ENCODE peak calls at places on chromosome 12, in nine cellular contexts. Q is GM04503; B is amygdala; Z is SW480; C is AG08395; W is neural crest cell; O is stimulated activated CD4-positive, alpha-beta T cell treated with anti-CD3 and anti-CD28 coated beads, Interleukin-12 subunit alpha, Interleukin-12 subunit beta, amount 100 ng/mL, for 48 hours; E is T-helper 2 cell; J is gastrocnemius medialis. Y is an unnamed sample.

GRCh38 chr12:6614513-6615177 is 7.5 kb upstream of the CHD4 start:
- DNase-seq in Z (peak), E (no peak), O (no peak), J (no peak), W (no peak), B (no peak), Q (no peak), C (no peak), Y (no peak)

GRCh38 chr12:86634706-86635410 is 378.7 kb upstream of the MGAT4C start:
- DNase-seq in Q (no peak), B (no peak), O (no peak), C (no peak), J (no peak), Z (peak), W (no peak), E (no peak), Y (no peak)

GRCh38 chr12:124742702-124743101 is 121.0 kb downstream of the SCARB1 start:
- DNase-seq in J (no peak), E (no peak), O (no peak), B (no peak), Q (no peak), C (no peak), W (no peak), Z (no peak), Y (no peak)

GRCh38 chr12:11731455-11731854 is 82.0 kb downstream of the ETV6 start:
- DNase-seq in W (no peak), Q (no peak), Z (no peak), O (no peak), B (no peak), C (peak), J (no peak), E (peak), Y (no peak)

GRCh38 chr12:85468356-85469157 is 188.5 kb downstream of the ALX1 start:
- DNase-seq in C (peak), E (peak), J (no peak), Z (peak), B (no peak), O (no peak), W (peak), Q (peak), Y (no peak)

GRCh38 chr12:76199808-76200207 is 115.3 kb upstream of the NAP1L1 start:
- DNase-seq in C (peak), J (no peak), Z (peak), B (no peak), W (no peak), O (no peak), E (no peak), Q (no peak), Y (no peak)

GRCh38 chr12:3896851-3897351 is 23.7 kb upstream of the PARP11 start:
- DNase-seq in Z (no peak), O (no peak), W (no peak), B (no peak), J (no peak), E (peak), C (no peak), Q (no peak), Y (no peak)

GRCh38 chr12:68364893-68365725 is 32.9 kb upstream of the MDM1 start:
- DNase-seq in B (no peak), Z (peak), O (peak), W (peak), Q (peak), E (peak), C (peak), J (peak), Y (peak)

GRCh38 chr12:15712160-15712559 is 77.0 kb downstream of the EPS8 start:
- DNase-seq in B (no peak), J (no peak), E (no peak), Z (no peak), O (no peak), C (no peak), Q (no peak), W (no peak), Y (no peak)

GRCh38 chr12:26648584-26648983 is 184.4 kb downstream of the ITPR2 start:
- DNase-seq in Z (peak), E (no peak), W (no peak), C (peak), B (no peak), Q (peak), J (no peak), O (no peak), Y (no peak)

GRCh38 chr12:113322353-113322752 is 12.6 kb downstream of the SLC8B1 start:
- DNase-seq in W (no peak), E (no peak), C (peak), Q (peak), Z (no peak), O (no peak), J (no peak), B (no peak), Y (no peak)

GRCh38 chr12:56120158-56120846 is 2.2 kb downstream of the ZC3H10 start:
- DNase-seq in O (no peak), B (no peak), E (no peak), Z (peak), W (no peak), J (no peak), Q (no peak), C (no peak), Y (no peak)

GRCh38 chr12:121720762-121721161 is 8.2 kb downstream of the TMEM120B start:
- DNase-seq in Z (no peak), Q (no peak), J (no peak), B (no peak), C (no peak), W (no peak), O (no peak), E (no peak), Y (no peak)

GRCh38 chr12:92528586-92528985 is 174.2 kb upstream of the PLEKHG7 start:
- DNase-seq in E (no peak), Q (no peak), Z (no peak), W (no peak), B (no peak), J (no peak), C (no peak), O (no peak), Y (no peak)

GRCh38 chr12:23585782-23586163 is 363.7 kb downstream of the SOX5 start:
- DNase-seq in B (no peak), J (no peak), W (no peak), E (no peak), Z (no peak), Q (no peak), O (no peak), C (no peak), Y (no peak)

GRCh38 chr12:30694971-30695326 is 720 bp downstream of the IPO8 start:
- DNase-seq in W (peak), C (peak), E (no peak), Z (peak), O (no peak), J (peak), B (no peak), Q (no peak), Y (peak)

GRCh38 chr12:12502813-12503146 is 59.9 kb downstream of the DUSP16 start:
- DNase-seq in Q (no peak), E (no peak), Z (no peak), O (no peak), J (no peak), B (no peak), W (no peak), C (no peak), Y (no peak)

GRCh38 chr12:2615665-2616387 is 178.9 kb upstream of the FKBP4 start:
- DNase-seq in C (no peak), Z (no peak), Q (no peak), O (no peak), W (no peak), J (no peak), E (no peak), B (no peak), Y (no peak)

GRCh38 chr12:93737457-93738198 is 60.5 kb downstream of the CRADD start:
- DNase-seq in W (no peak), O (no peak), C (no peak), J (no peak), B (no peak), E (no peak), Z (no peak), Q (no peak), Y (no peak)

GRCh38 chr12:132078190-132078589 is 65.9 kb downstream of the DDX51 start:
- DNase-seq in Q (peak), Z (no peak), J (no peak), B (no peak), C (peak), O (no peak), W (no peak), E (no peak), Y (no peak)

GRCh38 chr12:96416033-96416790 is 16.0 kb upstream of the CDK17 start:
- DNase-seq in Z (no peak), C (peak), B (no peak), E (no peak), Q (no peak), W (no peak), J (no peak), O (no peak), Y (no peak)

GRCh38 chr12:110704750-110705149 is 15.8 kb upstream of the HVCN1 start:
- DNase-seq in W (no peak), J (no peak), O (no peak), Q (no peak), B (no peak), Z (no peak), E (peak), C (no peak), Y (no peak)

GRCh38 chr12:95143784-95144205 is 70.4 kb upstream of the NR2C1 start:
- DNase-seq in W (no peak), E (no peak), C (peak), O (no peak), B (no peak), J (no peak), Z (no peak), Q (no peak), Y (no peak)

GRCh38 chr12:3313066-3313465 is 177.9 kb upstream of the PRMT8 start:
- DNase-seq in C (peak), O (no peak), W (no peak), J (no peak), Z (no peak), E (no peak), B (no peak), Q (peak), Y (no peak)

GRCh38 chr12:57212701-57213067 is 3.9 kb upstream of the NXPH4 start:
- DNase-seq in O (no peak), J (no peak), C (no peak), B (no peak), Z (no peak), Q (no peak), E (no peak), W (no peak), Y (no peak)

GRCh38 chr12:67764055-67764454 is 115.5 kb downstream of the DYRK2 start:
- DNase-seq in B (no peak), O (no peak), C (no peak), Q (no peak), E (no peak), Z (no peak), W (no peak), J (no peak), Y (no peak)

GRCh38 chr12:111441107-111441928 is 35.6 kb downstream of the SH2B3 start:
- DNase-seq in J (no peak), Q (no peak), E (no peak), Z (no peak), B (no peak), C (no peak), O (no peak), W (no peak), Y (no peak)

GRCh38 chr12:104673294-104674062 is 216.7 kb downstream of the CHST11 start:
- DNase-seq in Q (no peak), O (no peak), E (no peak), B (no peak), Z (no peak), W (no peak), J (no peak), C (peak), Y (no peak)

GRCh38 chr12:29073631-29074239 is 75.3 kb upstream of the FAR2 start:
- DNase-seq in Z (peak), E (peak), J (no peak), O (no peak), W (peak), C (peak), B (no peak), Q (no peak), Y (no peak)

GRCh38 chr12:108191086-108191485 is 62.0 kb downstream of the WSCD2 start:
- DNase-seq in W (no peak), C (no peak), J (no peak), Q (no peak), E (no peak), B (no peak), O (no peak), Z (no peak), Y (no peak)

GRCh38 chr12:124579921-124580517 is 12.6 kb upstream of the NCOR2 start:
- DNase-seq in E (no peak), O (no peak), B (no peak), Z (no peak), W (no peak), C (no peak), J (no peak), Q (no peak), Y (no peak)

GRCh38 chr12:29581641-29582040 is 84.2 kb upstream of the OVCH1 start:
- DNase-seq in W (no peak), B (no peak), C (no peak), J (no peak), O (no peak), Q (no peak), E (peak), Z (no peak), Y (no peak)

GRCh38 chr12:50597200-50598195 is 92.7 kb downstream of the DIP2B start:
- DNase-seq in E (peak), Z (no peak), O (peak), Q (no peak), B (no peak), C (peak), W (no peak), J (no peak), Y (no peak)